ENCODE peak calls at places on chromosomes 12 and 14, in nine cellular contexts. M is OCI-LY7, B is GM23248, K is GM23338, D is HCT116, N is neural progenitor cell, C is PC-3, H is MM.1S, G is SK-N-SH. Q is an unnamed sample.

GRCh38 chr14:74834682-74835392 is 41.1 kb downstream of the PROX2 start:
- DNase-seq in G (no peak), M (no peak), B (peak; percentile 18), D (no peak), H (no peak), K (no peak), C (no peak), N (no peak), Q (peak; percentile 9)

GRCh38 chr12:12718853-12719252 is 1.7 kb downstream of the CDKN1B start:
- DNase-seq in M (peak; percentile 58), N (peak; percentile 43), B (peak; percentile 60), G (no peak), C (peak; percentile 10), D (no peak), H (peak; percentile 42), K (peak; percentile 28), Q (no peak)

GRCh38 chr14:21268612-21269251 is 510 bp downstream of the HNRNPC start:
- DNase-seq in C (peak; percentile 43), G (no peak), B (peak; percentile 85), H (peak; percentile 26), N (peak; percentile 71), M (peak; percentile 78), D (peak; percentile 24), K (peak; percentile 79), Q (peak; percentile 87)

GRCh38 chr12:64572241-64572640 is 38.1 kb upstream of the RASSF3 start:
- DNase-seq in G (no peak), C (no peak), B (no peak), D (no peak), K (no peak), M (no peak), H (no peak), N (no peak), Q (no peak)

GRCh38 chr14:55160989-55161388 is 30.4 kb downstream of the DLGAP5 start:
- DNase-seq in K (no peak), G (peak; percentile 50), M (peak; percentile 34), B (peak; percentile 61), C (peak; percentile 79), D (peak; percentile 6), H (peak; percentile 19), N (no peak), Q (peak; percentile 38)

GRCh38 chr14:99574099-99574880 is 29.7 kb downstream of the CCDC85C start:
- DNase-seq in M (no peak), G (peak; percentile 69), K (peak; percentile 84), C (peak; percentile 74), B (peak; percentile 54), N (peak; percentile 74), D (no peak), H (no peak), Q (peak; percentile 77)

GRCh38 chr12:52335598-52336262 is 14.5 kb upstream of the KRT83 start:
- DNase-seq in N (no peak), H (no peak), D (no peak), B (no peak), K (no peak), M (no peak), G (peak; percentile 78), C (no peak), Q (no peak)

GRCh38 chr14:39175445-39176262 is 600 bp downstream of the PNN start:
- DNase-seq in C (peak; percentile 33), N (peak; percentile 72), D (no peak), H (no peak), B (peak; percentile 59), M (peak; percentile 68), G (peak; percentile 40), K (peak; percentile 60), Q (peak; percentile 58)

GRCh38 chr12:113152835-113153814 is 3.6 kb downstream of the CFAP73 start:
- DNase-seq in G (peak; percentile 93), K (peak; percentile 87), B (peak; percentile 83), D (peak; percentile 54), H (peak; percentile 49), C (peak; percentile 88), N (peak; percentile 87), M (peak; percentile 92), Q (peak; percentile 83)

GRCh38 chr14:51850651-51851050 is 9.8 kb upstream of the GNG2 start:
- DNase-seq in K (no peak), N (no peak), H (no peak), C (no peak), D (no peak), G (no peak), B (no peak), M (no peak), Q (no peak)

GRCh38 chr12:3263939-3264699 is 186.9 kb downstream of the TSPAN9 start:
- DNase-seq in B (no peak), G (peak; percentile 93), M (no peak), H (no peak), K (no peak), D (no peak), N (no peak), C (no peak), Q (no peak)

GRCh38 chr12:22672951-22673350 is 48.0 kb downstream of the ETNK1 start:
- DNase-seq in H (no peak), B (peak; percentile 83), M (no peak), N (no peak), K (no peak), G (no peak), D (no peak), C (peak; percentile 51), Q (no peak)

GRCh38 chr12:130286041-130286440 is 51.6 kb upstream of the PIWIL1 start:
- DNase-seq in B (no peak), C (no peak), H (no peak), K (peak; percentile 17), D (no peak), N (peak; percentile 43), G (peak; percentile 48), M (no peak), Q (no peak)

GRCh38 chr12:63948211-63948610 is 103.7 kb downstream of the SRGAP1 start:
- DNase-seq in C (no peak), M (no peak), H (no peak), D (no peak), B (no peak), N (no peak), K (no peak), G (no peak), Q (no peak)

DNA sequence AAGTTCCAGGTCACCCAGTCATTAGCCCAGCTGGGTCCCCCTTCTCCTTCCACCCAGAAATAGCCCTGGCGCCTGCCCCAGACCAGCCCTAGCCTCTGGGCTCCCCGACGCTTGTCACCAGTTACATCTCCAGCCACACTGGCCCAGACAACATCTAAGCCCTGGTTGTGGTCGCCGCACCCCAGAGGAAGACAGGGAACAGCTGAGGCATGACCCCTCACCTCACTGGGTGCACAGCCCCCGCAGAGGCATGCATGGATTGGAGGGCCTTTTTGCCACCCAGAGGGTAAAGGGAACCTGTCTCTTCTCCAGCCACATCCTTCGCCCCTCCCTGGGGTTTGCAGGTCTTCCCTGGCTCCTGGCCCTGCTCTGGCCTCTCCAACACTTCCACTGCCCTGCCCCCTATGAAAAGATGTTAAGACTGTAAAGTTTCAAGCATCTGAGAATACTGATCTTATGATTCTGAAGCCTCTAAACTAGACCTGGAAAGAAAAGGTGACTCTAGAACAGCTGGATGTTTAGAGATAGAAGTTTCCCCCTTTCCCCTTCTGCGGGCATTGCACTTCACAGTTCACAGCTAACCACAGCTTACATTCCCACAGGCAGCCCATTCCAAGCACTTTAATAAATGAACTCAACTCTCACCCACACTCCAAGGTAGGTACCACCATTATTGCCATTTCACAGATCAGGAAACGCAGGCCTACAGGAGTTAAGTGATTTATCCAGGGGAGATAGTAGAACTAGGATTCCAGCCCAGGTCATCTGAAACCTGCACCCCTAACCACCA is 14.7 kb downstream of the TMEM119 start:
- DNase-seq in K (no peak), D (no peak), G (no peak), M (no peak), C (no peak), N (no peak), H (no peak), B (no peak), Q (no peak)
- TF ChIP-seq EZH2phosphoT487 in K (no peak), D (no peak), G (no peak), M (no peak), C (no peak), N (no peak), H (no peak), B (no peak), Q (no peak)

DNA sequence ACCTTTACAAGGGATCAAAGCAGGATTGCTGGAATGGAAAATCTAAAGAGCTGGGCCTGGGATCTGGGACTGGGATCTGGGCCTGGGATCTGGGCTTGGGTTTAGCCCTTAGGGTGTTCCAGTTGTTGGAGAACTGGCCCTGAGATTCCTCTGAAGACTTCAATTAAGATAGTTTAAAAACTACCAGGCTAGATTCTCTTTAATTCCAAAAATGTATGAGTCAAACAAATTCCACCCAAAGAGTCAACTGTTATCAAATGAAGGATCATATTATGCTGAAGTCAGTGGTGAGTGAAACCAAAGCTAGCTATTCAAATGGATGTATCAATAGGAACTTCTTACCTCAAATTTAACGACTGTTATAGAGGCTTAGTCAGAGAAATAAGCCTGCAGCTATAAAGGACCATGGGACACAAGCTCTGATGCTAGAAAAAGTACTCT is 40.5 kb downstream of the LIMA1 start:
- DNase-seq in N (no peak), B (peak; percentile 72), K (no peak), C (peak; percentile 84), D (no peak), G (no peak), M (no peak), H (no peak), Q (no peak)
- TF ChIP-seq EZH2phosphoT487 in N (no peak), B (no peak), K (no peak), C (no peak), D (no peak), G (no peak), M (no peak), H (no peak), Q (no peak)

DNA sequence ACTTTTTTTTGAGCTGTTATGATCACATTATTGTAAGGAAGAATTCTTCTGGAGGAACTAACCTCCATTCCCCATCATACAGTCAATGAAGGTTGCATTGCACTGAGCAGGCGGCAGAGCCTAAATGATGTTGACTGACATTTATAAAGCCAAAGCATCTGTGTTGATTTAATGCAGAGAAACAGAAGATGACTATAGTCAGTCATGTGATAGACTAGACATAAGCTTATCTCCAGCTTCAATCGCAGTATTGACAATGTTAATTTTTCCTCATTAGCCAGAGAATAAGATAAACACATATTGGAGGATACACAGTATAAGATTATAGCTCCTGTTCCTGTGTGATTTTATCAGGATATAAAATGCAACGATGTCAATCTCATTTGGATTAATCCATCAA is 82.0 kb downstream of the PRICKLE1 start:
- DNase-seq in D (no peak), G (peak; percentile 38), M (no peak), N (no peak), B (no peak), K (no peak), H (no peak), C (no peak), Q (no peak)
- TF ChIP-seq EZH2phosphoT487 in D (no peak), G (no peak), M (no peak), N (no peak), B (no peak), K (no peak), H (no peak), C (no peak), Q (no peak)

GRCh38 chr12:89111964-89112363 is 240.3 kb downstream of the DUSP6 start:
- DNase-seq in G (no peak), D (no peak), M (no peak), H (no peak), N (no peak), B (no peak), K (no peak), C (no peak), Q (no peak)

DNA sequence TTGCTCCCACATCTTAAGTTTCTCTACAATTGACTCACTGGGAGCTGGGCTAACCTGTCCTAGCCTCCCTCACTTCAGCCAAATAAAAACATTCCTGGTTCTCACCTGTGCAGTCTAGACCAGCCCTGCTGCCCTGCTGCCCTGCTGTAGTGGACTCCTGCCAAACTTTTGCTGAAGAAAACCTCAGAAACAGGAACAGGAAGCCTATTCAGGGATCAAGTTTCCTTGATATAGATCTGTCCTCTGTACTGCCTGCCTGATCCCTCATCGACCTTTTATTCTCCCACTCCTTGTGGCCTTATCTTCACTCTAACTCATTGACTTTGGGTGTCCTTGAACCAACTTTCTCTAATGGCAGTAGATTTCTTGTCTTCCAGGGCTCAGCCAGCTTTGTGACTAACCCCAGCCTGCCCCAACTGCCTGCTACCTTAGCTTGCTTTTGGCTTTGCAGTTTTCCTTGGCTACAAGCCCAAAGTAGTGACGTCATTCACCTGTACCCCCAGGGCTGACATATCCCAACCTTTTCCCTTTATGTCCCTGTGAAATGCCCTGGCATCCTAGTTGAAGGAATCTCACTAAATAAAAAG is 234.8 kb downstream of the DUSP6 start:
- DNase-seq in G (no peak), K (no peak), H (no peak), C (peak; percentile 92), N (no peak), D (peak; percentile 80), B (no peak), M (no peak), Q (peak; percentile 5)
- TF ChIP-seq EZH2phosphoT487 in G (no peak), K (no peak), H (no peak), C (no peak), N (no peak), D (no peak), B (no peak), M (no peak), Q (no peak)